ENCODE peak calls at places on chromosomes 5 and 9, in ten cellular contexts. One of them, this sample, is unnamed.

GRCh38 chr9:130387905-130388304 is 56.9 kb upstream of the ASS1 start:
- DNase-seq in pons: no peak
- DNase-seq in AG08396: no peak
- DNase-seq in hippocampal formation: no peak
- DNase-seq in GF-D8: no peak
- DNase-seq in T-helper 9 cell: no peak
- DNase-seq in mammary epithelial cell: no peak
- DNase-seq in activated CD4-positive, alpha-beta T cell treated with anti-CD3 and anti-CD28 coated beads for 24 hours: no peak
- DNase-seq in GM04504: no peak
- DNase-seq in endothelial cell: no peak
- DNase-seq in this sample: no peak

GRCh38 chr9:132739705-132740310 is 69.5 kb downstream of the GTF3C4 start:
- DNase-seq in activated CD4-positive, alpha-beta T cell treated with anti-CD3 and anti-CD28 coated beads for 24 hours: no peak
- DNase-seq in mammary epithelial cell: no peak
- DNase-seq in GF-D8: no peak
- DNase-seq in pons: no peak
- DNase-seq in GM04504: no peak
- DNase-seq in AG08396: no peak
- DNase-seq in T-helper 9 cell: no peak
- DNase-seq in endothelial cell: no peak
- DNase-seq in hippocampal formation: no peak
- DNase-seq in this sample: no peak

GRCh38 chr9:557601-558201 is 283.8 kb upstream of the DMRT1 start:
- DNase-seq in hippocampal formation: no peak
- DNase-seq in activated CD4-positive, alpha-beta T cell treated with anti-CD3 and anti-CD28 coated beads for 24 hours: no peak
- DNase-seq in GF-D8: no peak
- DNase-seq in AG08396: no peak
- DNase-seq in GM04504: no peak
- DNase-seq in T-helper 9 cell: no peak
- DNase-seq in endothelial cell: no peak
- DNase-seq in pons: no peak
- DNase-seq in mammary epithelial cell: peak
- DNase-seq in this sample: no peak

GRCh38 chr9:120928720-120929389 is 2.3 kb upstream of the TRAF1 start:
- DNase-seq in GM04504: no peak
- DNase-seq in endothelial cell: peak
- DNase-seq in AG08396: peak
- DNase-seq in pons: peak
- DNase-seq in mammary epithelial cell: peak
- DNase-seq in activated CD4-positive, alpha-beta T cell treated with anti-CD3 and anti-CD28 coated beads for 24 hours: peak
- DNase-seq in GF-D8: no peak
- DNase-seq in hippocampal formation: peak
- DNase-seq in T-helper 9 cell: peak
- DNase-seq in this sample: peak

GRCh38 chr9:2055203-2055658 is 40.1 kb downstream of the SMARCA2 start:
- DNase-seq in GM04504: no peak
- DNase-seq in AG08396: no peak
- DNase-seq in hippocampal formation: no peak
- DNase-seq in mammary epithelial cell: peak
- DNase-seq in endothelial cell: no peak
- DNase-seq in GF-D8: no peak
- DNase-seq in T-helper 9 cell: no peak
- DNase-seq in activated CD4-positive, alpha-beta T cell treated with anti-CD3 and anti-CD28 coated beads for 24 hours: no peak
- DNase-seq in pons: peak
- DNase-seq in this sample: no peak

GRCh38 chr5:143258559-143259253 is 144.8 kb downstream of the NR3C1 start:
- DNase-seq in AG08396: no peak
- DNase-seq in GM04504: no peak
- DNase-seq in pons: no peak
- DNase-seq in T-helper 9 cell: no peak
- DNase-seq in activated CD4-positive, alpha-beta T cell treated with anti-CD3 and anti-CD28 coated beads for 24 hours: no peak
- DNase-seq in endothelial cell: no peak
- DNase-seq in GF-D8: no peak
- DNase-seq in mammary epithelial cell: peak
- DNase-seq in hippocampal formation: no peak
- DNase-seq in this sample: no peak

GRCh38 chr5:122673343-122673742 is 101.5 kb upstream of the SNX2 start:
- DNase-seq in endothelial cell: no peak
- DNase-seq in pons: no peak
- DNase-seq in GF-D8: no peak
- DNase-seq in mammary epithelial cell: no peak
- DNase-seq in activated CD4-positive, alpha-beta T cell treated with anti-CD3 and anti-CD28 coated beads for 24 hours: no peak
- DNase-seq in T-helper 9 cell: no peak
- DNase-seq in GM04504: peak
- DNase-seq in hippocampal formation: no peak
- DNase-seq in AG08396: no peak
- DNase-seq in this sample: no peak

GRCh38 chr5:142432961-142433360 is 108.1 kb upstream of the SPRY4 start:
- DNase-seq in GM04504: no peak
- DNase-seq in AG08396: no peak
- DNase-seq in mammary epithelial cell: peak
- DNase-seq in hippocampal formation: no peak
- DNase-seq in endothelial cell: no peak
- DNase-seq in T-helper 9 cell: peak
- DNase-seq in GF-D8: no peak
- DNase-seq in activated CD4-positive, alpha-beta T cell treated with anti-CD3 and anti-CD28 coated beads for 24 hours: peak
- DNase-seq in pons: no peak
- DNase-seq in this sample: no peak

GRCh38 chr9:112355305-112355953 is 22.0 kb upstream of the PTBP3 start:
- DNase-seq in GF-D8: no peak
- DNase-seq in T-helper 9 cell: no peak
- DNase-seq in activated CD4-positive, alpha-beta T cell treated with anti-CD3 and anti-CD28 coated beads for 24 hours: no peak
- DNase-seq in GM04504: no peak
- DNase-seq in endothelial cell: no peak
- DNase-seq in AG08396: no peak
- DNase-seq in hippocampal formation: no peak
- DNase-seq in mammary epithelial cell: no peak
- DNase-seq in pons: no peak
- DNase-seq in this sample: no peak

This sample was measured in dorsolateral prefrontal cortex.